ENCODE peak calls at places on chromosomes 7 and 10, in five cellular contexts. K, D, A, T and C are unnamed samples.

GRCh38 chr7:97004931-97005763 is at the start of gene DLX6:
- DNase-seq in K (no peak), D (no peak), A (no peak), T (peak; percentile 39), C (no peak)

GRCh38 chr10:86757110-86757790 is 831 bp downstream of the BMPR1A start:
- DNase-seq in K (peak; percentile 32), D (peak; percentile 38), A (peak; percentile 65), T (peak; percentile 49), C (peak; percentile 67)

GRCh38 chr10:28778524-28778923 is 101.2 kb downstream of the BAMBI start:
- DNase-seq in K (no peak), D (no peak), A (peak; percentile 36), T (no peak), C (no peak)

GRCh38 chr10:86964061-86964846 is 4.0 kb upstream of the ADIRF start:
- DNase-seq in K (no peak), D (no peak), A (no peak), T (peak; percentile 40), C (no peak)

GRCh38 chr7:73533742-73534141 is 11.6 kb upstream of the BAZ1B start:
- DNase-seq in K (no peak), D (no peak), A (no peak), T (no peak), C (no peak)

GRCh38 chr7:65979583-65980477 is 2.2 kb downstream of the GUSB start:
- DNase-seq in K (no peak), D (no peak), A (no peak), T (no peak), C (no peak)

GRCh38 chr7:131546583-131547111 is 9.8 kb downstream of the PODXL start:
- DNase-seq in K (no peak), D (no peak), A (peak; percentile 48), T (no peak), C (no peak)

GRCh38 chr10:73968101-73968515 is 29.8 kb upstream of the VCL start:
- DNase-seq in K (no peak), D (no peak), A (no peak), T (no peak), C (peak; percentile 53)

GRCh38 chr10:78253072-78253853 is 219.6 kb downstream of the RPS24 start:
- DNase-seq in K (no peak), D (no peak), A (no peak), T (no peak), C (no peak)

GRCh38 chr10:7872041-7872442 is 53.7 kb downstream of the TAF3 start:
- DNase-seq in K (no peak), D (no peak), A (peak; percentile 23), T (no peak), C (peak; percentile 30)

GRCh38 chr7:150380463-150380862 is 1.3 kb downstream of the ZNF775 start:
- DNase-seq in K (no peak), D (no peak), A (no peak), T (no peak), C (no peak)

GRCh38 chr10:75651452-75651851 is 220.0 kb downstream of the LRMDA start:
- DNase-seq in K (no peak), D (no peak), A (peak; percentile 64), T (no peak), C (no peak)
- TF ChIP-seq CTCF in K (no peak), D (no peak), A (peak; percentile 71), T (no peak), C (peak; percentile 10)

GRCh38 chr10:24467094-24467493 is 256.6 kb downstream of the ARHGAP21 start:
- DNase-seq in K (no peak), D (no peak), A (no peak), T (no peak), C (no peak)
- H3K4me3 ChIP-seq in K (no peak overlapping the region), D (no peak overlapping the region), A (peak overlapping the region; percentile 84), T (peak overlapping the region; percentile 33), C (peak overlapping the region; percentile 68)

DNA sequence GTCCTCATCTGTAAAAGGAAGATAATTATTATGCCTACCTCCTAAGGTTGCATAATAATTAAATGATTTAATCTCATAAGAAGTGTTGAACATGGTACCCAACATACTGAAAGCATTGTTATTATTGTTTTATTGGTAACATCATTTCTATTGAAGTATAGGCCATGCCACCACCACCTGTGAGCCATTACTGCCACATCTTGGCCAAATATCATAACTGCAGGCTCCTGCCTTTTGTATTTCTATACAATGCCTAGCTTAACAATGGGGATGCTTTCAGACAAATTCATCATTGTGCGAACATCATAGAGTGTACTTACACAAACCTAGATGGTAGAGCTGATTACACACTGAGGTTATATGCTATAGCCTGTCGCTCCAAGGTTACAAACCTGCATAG is 61.1 kb upstream of the NPSR1 start:
- DNase-seq in K (no peak), D (no peak), A (peak; percentile 46), T (no peak), C (no peak)
- TF ChIP-seq CTCF in K (no peak), D (no peak), A (peak; percentile 63), T (peak; percentile 29), C (peak; percentile 38)

DNA sequence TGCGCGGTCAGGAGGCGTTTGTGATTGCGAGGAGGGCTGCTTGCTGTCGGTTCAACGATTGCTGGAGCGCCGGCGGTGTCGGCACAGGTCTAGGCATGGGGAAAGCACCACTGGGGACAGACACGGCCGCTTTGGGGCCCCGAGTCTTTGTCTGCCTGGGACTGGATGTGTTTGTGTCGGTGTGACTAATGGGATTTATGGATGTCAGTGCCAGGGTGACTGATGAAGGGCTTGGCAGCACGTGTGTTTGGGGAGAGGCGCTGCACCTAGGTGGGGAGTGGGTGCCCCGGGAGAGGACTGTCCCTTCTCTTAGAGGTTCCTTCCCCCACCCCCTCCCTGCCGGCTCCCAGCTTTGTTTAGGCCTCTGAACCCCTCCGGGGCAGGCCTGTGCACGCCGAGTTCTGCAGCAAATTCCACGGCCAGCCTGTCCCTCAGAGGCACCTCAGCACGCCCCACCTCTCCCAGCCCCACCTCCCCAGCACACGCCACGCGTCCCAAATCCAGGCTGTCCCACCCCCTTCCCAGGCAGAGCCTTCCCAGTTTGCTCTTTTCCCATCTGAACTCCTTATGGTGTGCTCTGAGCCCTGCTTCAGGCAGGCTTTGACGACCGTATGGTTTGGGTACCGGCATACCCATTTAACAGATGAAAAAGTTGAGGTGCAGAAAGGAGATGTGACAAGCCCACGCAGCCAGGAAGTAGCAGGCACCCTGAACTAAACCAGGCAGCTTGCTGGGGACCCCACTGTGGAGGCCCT is 6.4 kb upstream of the TNRC18 start:
- DNase-seq in K (peak; percentile 40), D (no peak), A (peak; percentile 69), T (peak; percentile 54), C (no peak)
- H3K4me3 ChIP-seq in K (no peak overlapping the region), D (peak overlapping the region; percentile 98), A (peak overlapping the region; percentile 83), T (peak overlapping the region; percentile 75), C (peak overlapping the region; percentile 92)

GRCh38 chr7:138784692-138785091 is 13.1 kb upstream of the TMEM213 start:
- DNase-seq in K (peak; percentile 85), D (no peak), A (peak; percentile 3), T (no peak), C (no peak)

GRCh38 chr7:138781004-138781403 is 16.8 kb upstream of the TMEM213 start:
- DNase-seq in K (no peak), D (no peak), A (no peak), T (no peak), C (no peak)

DNA sequence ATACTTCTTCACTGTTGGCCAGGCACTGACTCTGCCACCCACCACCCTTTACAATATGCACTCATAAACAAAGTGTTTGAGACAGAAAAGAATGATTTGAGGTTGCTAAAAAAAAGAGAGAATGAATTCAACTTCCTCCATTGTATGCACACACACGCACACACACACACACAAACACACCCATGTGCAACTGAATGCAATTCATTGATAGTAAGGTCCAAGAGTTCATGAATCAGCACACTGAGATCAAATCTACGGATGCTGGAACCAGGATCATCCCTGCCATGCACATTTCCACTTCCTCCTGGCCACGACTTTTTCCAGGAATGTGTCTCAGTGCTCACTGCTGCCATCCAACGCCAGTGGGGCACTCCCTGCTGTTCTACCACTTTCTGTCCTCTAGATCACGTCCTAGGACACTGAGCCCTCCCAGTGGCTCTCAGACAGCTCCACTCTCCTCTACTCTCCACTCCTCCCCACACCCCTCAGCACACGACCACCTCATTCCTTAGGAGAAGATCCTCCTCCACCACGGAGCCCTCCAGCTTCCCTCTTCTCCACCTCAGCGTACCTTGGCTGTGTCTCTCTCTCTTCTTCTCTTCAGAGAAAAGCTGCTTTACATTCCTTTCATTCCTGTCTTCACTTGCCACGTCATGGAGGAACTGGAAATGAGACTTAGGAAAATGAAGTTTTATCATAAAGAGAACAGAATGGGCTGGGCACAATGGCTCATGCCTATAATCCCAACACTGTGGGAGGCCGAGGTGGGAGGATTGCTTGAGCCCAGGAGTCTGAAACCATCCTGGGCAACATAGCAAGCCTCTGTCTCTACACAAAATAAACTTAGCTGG is 12.0 kb upstream of the TMEM213 start:
- DNase-seq in K (no peak), D (no peak), A (peak; percentile 25), T (no peak), C (no peak)
- TF ChIP-seq CTCF in K (no peak), D (no peak), A (no peak), T (no peak), C (no peak)

DNA sequence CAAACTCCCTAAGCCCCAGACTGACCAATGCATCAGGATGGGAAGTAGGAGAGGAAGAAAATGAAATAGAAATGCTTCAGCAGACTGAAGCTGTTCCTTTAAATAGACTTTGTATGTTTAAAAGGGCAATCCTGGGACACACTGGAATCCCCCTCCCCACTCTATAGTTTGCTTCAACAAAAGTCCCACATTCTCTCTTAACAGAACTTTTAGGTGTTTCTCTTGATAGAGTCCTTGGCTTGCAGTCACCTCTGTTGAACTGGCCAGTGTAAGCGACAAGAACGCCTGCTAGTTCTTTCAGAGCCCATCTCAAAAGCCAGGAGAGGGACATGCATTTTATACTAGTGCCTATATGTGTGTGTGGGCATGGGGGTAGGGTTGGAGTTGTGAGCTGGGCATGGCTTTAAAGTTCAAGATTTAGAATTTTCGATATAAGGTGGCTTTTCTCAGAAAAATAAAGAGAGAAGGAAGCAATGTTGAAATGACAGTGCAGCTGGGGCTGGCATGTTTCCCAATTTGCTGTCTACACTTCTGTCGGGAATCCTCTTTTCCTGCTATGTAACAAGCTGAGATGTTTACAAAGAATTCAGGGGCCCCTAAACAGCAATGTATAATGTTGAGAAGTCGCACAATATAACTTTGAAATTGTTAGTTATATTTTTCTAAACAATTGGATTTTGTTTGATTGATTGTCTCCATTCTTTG is 2.1 kb downstream of the TBX20 start:
- DNase-seq in K (no peak), D (no peak), A (no peak), T (no peak), C (no peak)
- H3K4me3 ChIP-seq in K (no peak overlapping the region), D (no peak overlapping the region), A (no peak overlapping the region), T (no peak overlapping the region), C (no peak overlapping the region)

DNA sequence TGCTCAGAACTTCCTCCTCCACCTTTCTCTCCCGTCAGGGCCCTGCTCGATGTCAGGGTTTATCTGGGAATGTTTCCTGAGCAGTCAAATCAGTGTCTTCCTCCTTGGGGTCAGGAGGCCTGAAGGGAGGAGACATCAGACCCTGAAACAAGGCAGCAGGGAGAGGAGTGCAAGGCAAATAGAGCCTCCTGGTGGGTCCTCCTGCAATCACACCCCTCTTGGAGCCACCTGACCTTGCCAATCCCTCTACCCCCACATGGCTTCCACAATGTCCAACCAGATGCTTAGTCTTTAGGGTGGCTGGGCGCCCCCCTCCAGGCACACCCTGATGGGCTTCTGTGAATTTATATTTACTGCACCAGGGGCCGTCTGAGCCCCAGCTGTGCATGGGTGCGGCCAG is 12.2 kb downstream of the GPR26 start:
- DNase-seq in K (no peak), D (no peak), A (no peak), T (no peak), C (no peak)
- TF ChIP-seq CTCF in K (no peak), D (no peak), A (peak; percentile 9), T (no peak), C (no peak)